ENCODE peak calls at places on chromosomes 6 and 20, in ten cellular contexts. One of them, this sample, is unnamed.

GRCh38 chr6:28838289-28838633 is 85.5 kb downstream of the TRIM27 start:
- DNase-seq in cardiac fibroblast: peak; percentile 78
- DNase-seq in fibroblast of villous mesenchyme: peak; percentile 78
- DNase-seq in adrenal gland: peak; percentile 74
- DNase-seq in psoas muscle: no peak
- DNase-seq in heart right ventricle: peak; percentile 32
- DNase-seq in heart left ventricle: peak; percentile 50
- DNase-seq in HL-60: peak; percentile 42
- DNase-seq in fibroblast of pulmonary artery: peak; percentile 82
- DNase-seq in IMR-90: peak; percentile 70
- DNase-seq in this sample: peak; percentile 40

GRCh38 chr20:22717466-22717865 is 133.1 kb upstream of the FOXA2 start:
- DNase-seq in IMR-90: no peak
- DNase-seq in psoas muscle: no peak
- DNase-seq in heart left ventricle: peak; percentile 38
- DNase-seq in heart right ventricle: peak; percentile 43
- DNase-seq in adrenal gland: peak; percentile 34
- DNase-seq in fibroblast of villous mesenchyme: peak; percentile 74
- DNase-seq in cardiac fibroblast: peak; percentile 75
- DNase-seq in HL-60: no peak
- DNase-seq in fibroblast of pulmonary artery: peak; percentile 65
- DNase-seq in this sample: no peak

GRCh38 chr6:33662318-33662717 is 41.2 kb downstream of the ITPR3 start:
- DNase-seq in psoas muscle: no peak
- DNase-seq in heart right ventricle: no peak
- DNase-seq in fibroblast of pulmonary artery: no peak
- DNase-seq in heart left ventricle: no peak
- DNase-seq in cardiac fibroblast: no peak
- DNase-seq in IMR-90: no peak
- DNase-seq in HL-60: no peak
- DNase-seq in fibroblast of villous mesenchyme: no peak
- DNase-seq in adrenal gland: no peak
- DNase-seq in this sample: no peak

GRCh38 chr6:13445005-13445743 is 42.2 kb downstream of the GFOD1 start:
- DNase-seq in psoas muscle: peak; percentile 79
- DNase-seq in cardiac fibroblast: peak; percentile 56
- DNase-seq in adrenal gland: peak; percentile 39
- DNase-seq in fibroblast of villous mesenchyme: peak; percentile 65
- DNase-seq in heart right ventricle: peak; percentile 56
- DNase-seq in heart left ventricle: peak; percentile 71
- DNase-seq in HL-60: no peak
- DNase-seq in IMR-90: peak; percentile 64
- DNase-seq in fibroblast of pulmonary artery: peak; percentile 65
- DNase-seq in this sample: no peak

GRCh38 chr6:11163932-11164331 is 52.4 kb upstream of the ERVFRD-1 start:
- DNase-seq in psoas muscle: no peak
- DNase-seq in adrenal gland: no peak
- DNase-seq in HL-60: no peak
- DNase-seq in heart right ventricle: no peak
- DNase-seq in heart left ventricle: no peak
- DNase-seq in IMR-90: no peak
- DNase-seq in fibroblast of villous mesenchyme: no peak
- DNase-seq in cardiac fibroblast: no peak
- DNase-seq in fibroblast of pulmonary artery: no peak
- DNase-seq in this sample: no peak

GRCh38 chr6:2231438-2231837 is 14.0 kb downstream of the GMDS start:
- DNase-seq in adrenal gland: no peak
- DNase-seq in HL-60: no peak
- DNase-seq in fibroblast of pulmonary artery: peak; percentile 45
- DNase-seq in psoas muscle: no peak
- DNase-seq in IMR-90: peak; percentile 18
- DNase-seq in heart right ventricle: no peak
- DNase-seq in cardiac fibroblast: peak; percentile 55
- DNase-seq in heart left ventricle: no peak
- DNase-seq in fibroblast of villous mesenchyme: no peak
- DNase-seq in this sample: no peak

GRCh38 chr6:137240168-137240567 is 21.0 kb upstream of the IFNGR1 start:
- DNase-seq in adrenal gland: no peak
- DNase-seq in fibroblast of pulmonary artery: peak; percentile 96
- DNase-seq in cardiac fibroblast: peak; percentile 94
- DNase-seq in psoas muscle: peak; percentile 78
- DNase-seq in HL-60: peak; percentile 96
- DNase-seq in heart right ventricle: no peak
- DNase-seq in IMR-90: peak; percentile 83
- DNase-seq in heart left ventricle: no peak
- DNase-seq in fibroblast of villous mesenchyme: peak; percentile 90
- DNase-seq in this sample: no peak

GRCh38 chr6:46160102-46160501 is 10.7 kb downstream of the ENPP5 start:
- DNase-seq in heart right ventricle: no peak
- DNase-seq in cardiac fibroblast: no peak
- DNase-seq in HL-60: no peak
- DNase-seq in psoas muscle: no peak
- DNase-seq in adrenal gland: no peak
- DNase-seq in heart left ventricle: no peak
- DNase-seq in fibroblast of pulmonary artery: no peak
- DNase-seq in fibroblast of villous mesenchyme: no peak
- DNase-seq in IMR-90: no peak
- DNase-seq in this sample: no peak

GRCh38 chr20:50380697-50381040 is 129.5 kb upstream of the PTPN1 start:
- DNase-seq in fibroblast of pulmonary artery: peak; percentile 70
- DNase-seq in adrenal gland: no peak
- DNase-seq in fibroblast of villous mesenchyme: peak; percentile 80
- DNase-seq in heart right ventricle: no peak
- DNase-seq in heart left ventricle: no peak
- DNase-seq in HL-60: no peak
- DNase-seq in cardiac fibroblast: peak; percentile 71
- DNase-seq in IMR-90: peak; percentile 65
- DNase-seq in psoas muscle: no peak
- DNase-seq in this sample: no peak
- TF ChIP-seq CTCF in fibroblast of pulmonary artery: peak; percentile 71
- TF ChIP-seq CTCF in adrenal gland: peak; percentile 48
- TF ChIP-seq CTCF in fibroblast of villous mesenchyme: peak; percentile 75
- TF ChIP-seq CTCF in heart right ventricle: peak; percentile 33
- TF ChIP-seq CTCF in heart left ventricle: peak; percentile 37
- TF ChIP-seq CTCF in HL-60: no peak
- TF ChIP-seq CTCF in cardiac fibroblast: peak; percentile 59
- TF ChIP-seq CTCF in IMR-90: peak; percentile 72
- TF ChIP-seq CTCF in psoas muscle: peak; percentile 42
- TF ChIP-seq CTCF in this sample: peak; percentile 20

GRCh38 chr6:37251211-37251610 is 6.4 kb upstream of the TBC1D22B start:
- DNase-seq in IMR-90: peak; percentile 66
- DNase-seq in heart left ventricle: no peak
- DNase-seq in heart right ventricle: no peak
- DNase-seq in fibroblast of villous mesenchyme: peak; percentile 54
- DNase-seq in adrenal gland: no peak
- DNase-seq in HL-60: no peak
- DNase-seq in fibroblast of pulmonary artery: peak; percentile 68
- DNase-seq in psoas muscle: no peak
- DNase-seq in cardiac fibroblast: peak; percentile 42
- DNase-seq in this sample: no peak

GRCh38 chr6:37256692-37257319 is 766 bp upstream of the TBC1D22B start:
- DNase-seq in fibroblast of villous mesenchyme: peak; percentile 66
- DNase-seq in adrenal gland: no peak
- DNase-seq in cardiac fibroblast: no peak
- DNase-seq in HL-60: no peak
- DNase-seq in IMR-90: peak; percentile 66
- DNase-seq in psoas muscle: no peak
- DNase-seq in heart right ventricle: no peak
- DNase-seq in heart left ventricle: no peak
- DNase-seq in fibroblast of pulmonary artery: no peak
- DNase-seq in this sample: no peak

GRCh38 chr6:37257320-37257633 is 295 bp upstream of the TBC1D22B start:
- DNase-seq in cardiac fibroblast: no peak
- DNase-seq in fibroblast of villous mesenchyme: no peak
- DNase-seq in HL-60: no peak
- DNase-seq in heart right ventricle: no peak
- DNase-seq in psoas muscle: no peak
- DNase-seq in fibroblast of pulmonary artery: no peak
- DNase-seq in adrenal gland: no peak
- DNase-seq in IMR-90: no peak
- DNase-seq in heart left ventricle: no peak
- DNase-seq in this sample: no peak

GRCh38 chr6:37254881-37255280 is 2.7 kb upstream of the TBC1D22B start:
- DNase-seq in HL-60: no peak
- DNase-seq in fibroblast of pulmonary artery: no peak
- DNase-seq in fibroblast of villous mesenchyme: no peak
- DNase-seq in IMR-90: no peak
- DNase-seq in psoas muscle: no peak
- DNase-seq in heart left ventricle: no peak
- DNase-seq in heart right ventricle: no peak
- DNase-seq in cardiac fibroblast: no peak
- DNase-seq in adrenal gland: no peak
- DNase-seq in this sample: no peak

DNA sequence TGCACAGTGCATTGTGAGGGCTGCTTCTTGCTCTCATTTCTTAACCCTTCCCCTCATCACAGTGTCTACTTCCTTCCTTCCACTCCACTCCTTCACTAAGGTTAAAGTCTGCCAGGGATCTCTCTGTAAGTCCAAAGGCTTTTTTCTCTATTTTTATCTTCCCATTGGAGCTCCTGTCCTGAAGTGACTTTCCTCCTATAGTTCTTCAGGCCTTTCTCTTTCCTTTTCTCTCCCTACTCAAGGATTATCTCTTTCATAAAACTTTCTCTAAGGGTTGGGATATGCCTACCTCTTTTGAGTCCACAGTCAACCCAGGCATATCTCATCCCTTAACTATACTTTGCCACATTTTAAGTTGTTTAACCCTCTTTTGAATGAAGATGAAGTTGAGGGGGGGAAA is 4.0 kb upstream of the TBC1D22B start:
- DNase-seq in fibroblast of pulmonary artery: no peak
- DNase-seq in cardiac fibroblast: no peak
- DNase-seq in IMR-90: no peak
- DNase-seq in psoas muscle: no peak
- DNase-seq in adrenal gland: no peak
- DNase-seq in heart left ventricle: no peak
- DNase-seq in heart right ventricle: no peak
- DNase-seq in fibroblast of villous mesenchyme: peak; percentile 34
- DNase-seq in HL-60: no peak
- DNase-seq in this sample: no peak
- H3K4me3 ChIP-seq in fibroblast of pulmonary artery: no peak overlapping the region
- H3K4me3 ChIP-seq in cardiac fibroblast: no peak overlapping the region
- H3K4me3 ChIP-seq in IMR-90: no peak overlapping the region
- H3K4me3 ChIP-seq in psoas muscle: no peak overlapping the region
- H3K4me3 ChIP-seq in adrenal gland: no peak overlapping the region
- H3K4me3 ChIP-seq in heart left ventricle: no peak overlapping the region
- H3K4me3 ChIP-seq in heart right ventricle: no peak overlapping the region
- H3K4me3 ChIP-seq in fibroblast of villous mesenchyme: no peak overlapping the region
- H3K4me3 ChIP-seq in HL-60: no peak overlapping the region
- H3K4me3 ChIP-seq in this sample: no peak overlapping the region

GRCh38 chr20:24786646-24787045 is 162.4 kb upstream of the CST7 start:
- DNase-seq in HL-60: no peak
- DNase-seq in psoas muscle: no peak
- DNase-seq in heart left ventricle: no peak
- DNase-seq in IMR-90: no peak
- DNase-seq in adrenal gland: no peak
- DNase-seq in heart right ventricle: no peak
- DNase-seq in cardiac fibroblast: no peak
- DNase-seq in fibroblast of villous mesenchyme: no peak
- DNase-seq in fibroblast of pulmonary artery: no peak
- DNase-seq in this sample: no peak
- TF ChIP-seq CTCF in HL-60: no peak
- TF ChIP-seq CTCF in psoas muscle: no peak
- TF ChIP-seq CTCF in heart left ventricle: no peak
- TF ChIP-seq CTCF in IMR-90: no peak
- TF ChIP-seq CTCF in adrenal gland: no peak
- TF ChIP-seq CTCF in heart right ventricle: no peak
- TF ChIP-seq CTCF in cardiac fibroblast: no peak
- TF ChIP-seq CTCF in fibroblast of villous mesenchyme: no peak
- TF ChIP-seq CTCF in fibroblast of pulmonary artery: no peak
- TF ChIP-seq CTCF in this sample: no peak

GRCh38 chr20:347640-348484 is 951 bp downstream of the NRSN2 start:
- DNase-seq in fibroblast of villous mesenchyme: peak; percentile 97
- DNase-seq in IMR-90: peak; percentile 90
- DNase-seq in heart right ventricle: peak; percentile 92
- DNase-seq in cardiac fibroblast: peak; percentile 98
- DNase-seq in heart left ventricle: peak; percentile 94
- DNase-seq in psoas muscle: peak; percentile 91
- DNase-seq in HL-60: peak; percentile 68
- DNase-seq in fibroblast of pulmonary artery: peak; percentile 96
- DNase-seq in adrenal gland: peak; percentile 95
- DNase-seq in this sample: no peak

GRCh38 chr20:346640-347316 is at the start of gene NRSN2:
- DNase-seq in IMR-90: peak; percentile 62
- DNase-seq in heart right ventricle: peak; percentile 70
- DNase-seq in HL-60: no peak
- DNase-seq in fibroblast of pulmonary artery: peak; percentile 66
- DNase-seq in adrenal gland: peak; percentile 76
- DNase-seq in psoas muscle: peak; percentile 67
- DNase-seq in heart left ventricle: peak; percentile 73
- DNase-seq in fibroblast of villous mesenchyme: peak; percentile 67
- DNase-seq in cardiac fibroblast: peak; percentile 76
- DNase-seq in this sample: no peak

GRCh38 chr20:347317-347639 is 367 bp downstream of the NRSN2 start:
- DNase-seq in fibroblast of pulmonary artery: no peak
- DNase-seq in heart right ventricle: no peak
- DNase-seq in adrenal gland: no peak
- DNase-seq in heart left ventricle: no peak
- DNase-seq in IMR-90: no peak
- DNase-seq in cardiac fibroblast: no peak
- DNase-seq in fibroblast of villous mesenchyme: no peak
- DNase-seq in psoas muscle: no peak
- DNase-seq in HL-60: no peak
- DNase-seq in this sample: no peak

GRCh38 chr20:346033-346639 is 775 bp upstream of the NRSN2 start:
- DNase-seq in fibroblast of pulmonary artery: no peak
- DNase-seq in adrenal gland: no peak
- DNase-seq in heart right ventricle: no peak
- DNase-seq in psoas muscle: no peak
- DNase-seq in cardiac fibroblast: no peak
- DNase-seq in IMR-90: no peak
- DNase-seq in fibroblast of villous mesenchyme: no peak
- DNase-seq in HL-60: no peak
- DNase-seq in heart left ventricle: no peak
- DNase-seq in this sample: no peak

DNA sequence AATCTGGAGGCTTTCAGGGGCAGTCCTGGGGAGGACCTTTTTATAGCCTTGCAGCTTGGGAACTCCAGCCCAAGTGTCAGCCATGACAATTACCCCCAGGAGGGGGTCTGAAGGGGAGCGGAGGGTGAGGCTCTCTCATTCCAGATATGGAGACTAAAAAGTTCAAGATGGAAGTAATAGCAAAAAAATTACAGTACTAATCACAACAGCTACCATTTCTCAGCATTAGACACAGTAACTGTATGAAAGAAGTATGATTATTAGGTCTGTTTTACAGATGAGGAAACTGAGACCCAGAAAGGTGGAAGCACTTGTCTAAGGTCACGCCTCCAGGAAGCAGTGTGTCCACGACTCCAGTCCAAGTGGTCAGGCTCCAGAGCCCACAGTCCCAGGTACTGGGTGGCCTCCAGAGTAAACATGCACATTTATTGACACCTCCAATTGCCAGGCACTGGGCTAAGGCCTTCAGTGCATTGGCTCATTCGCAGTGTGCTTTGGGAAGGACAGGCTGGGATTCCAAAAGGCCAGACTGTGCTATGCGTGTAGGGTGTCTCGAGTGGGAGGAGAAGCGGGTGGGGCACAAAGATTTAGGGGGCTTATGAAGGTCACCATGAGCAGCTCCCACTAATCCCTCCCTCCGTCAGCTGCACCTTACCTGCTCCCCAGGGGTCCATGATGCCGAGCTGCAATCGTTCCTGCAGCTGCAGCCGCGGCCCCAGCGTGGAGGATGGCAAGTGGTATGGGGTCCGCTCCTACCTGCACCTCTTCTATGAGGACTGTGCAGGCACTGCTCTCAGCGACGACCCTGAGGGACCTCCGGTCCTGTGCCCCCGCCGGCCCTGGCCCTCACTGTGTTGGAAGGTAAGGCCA is 2.3 kb downstream of the NRSN2 start:
- DNase-seq in fibroblast of pulmonary artery: no peak
- DNase-seq in heart left ventricle: no peak
- DNase-seq in HL-60: no peak
- DNase-seq in heart right ventricle: no peak
- DNase-seq in psoas muscle: no peak
- DNase-seq in fibroblast of villous mesenchyme: no peak
- DNase-seq in IMR-90: no peak
- DNase-seq in adrenal gland: no peak
- DNase-seq in cardiac fibroblast: no peak
- DNase-seq in this sample: no peak
- H3K4me3 ChIP-seq in fibroblast of pulmonary artery: peak overlapping the region; percentile 80
- H3K4me3 ChIP-seq in heart left ventricle: peak overlapping the region; percentile 89
- H3K4me3 ChIP-seq in HL-60: no peak overlapping the region
- H3K4me3 ChIP-seq in heart right ventricle: no peak overlapping the region
- H3K4me3 ChIP-seq in psoas muscle: no peak overlapping the region
- H3K4me3 ChIP-seq in fibroblast of villous mesenchyme: no peak overlapping the region
- H3K4me3 ChIP-seq in IMR-90: no peak overlapping the region
- H3K4me3 ChIP-seq in adrenal gland: no peak overlapping the region
- H3K4me3 ChIP-seq in cardiac fibroblast: no peak overlapping the region
- H3K4me3 ChIP-seq in this sample: no peak overlapping the region

This sample was measured in GM12864.